ENCODE peak calls at places on chromosomes 6 and 20, in seven cellular contexts. R is EL; G is cardiac muscle cell; F is T-cell; Z is fibroblast of pulmonary artery; J is immature natural killer cell; A is CD4-positive, alpha-beta T cell. B is an unnamed sample.

GRCh38 chr20:38162878-38163875 is 1.9 kb downstream of the TGM2 start:
- DNase-seq in R (no peak), G (no peak), F (no peak), Z (no peak), J (no peak), A (no peak), B (no peak)

GRCh38 chr20:1337441-1337840 is 8.5 kb upstream of the SDCBP2 start:
- DNase-seq in R (no peak), G (no peak), F (no peak), Z (no peak), J (no peak), A (no peak), B (no peak)

GRCh38 chr20:38127920-38128528 is 37.0 kb downstream of the TGM2 start:
- DNase-seq in R (no peak), G (no peak), F (no peak), Z (no peak), J (no peak), A (no peak), B (no peak)

GRCh38 chr6:130033999-130034814 is 15.8 kb downstream of the L3MBTL3 start:
- DNase-seq in R (peak), G (no peak), F (no peak), Z (peak), J (no peak), A (no peak), B (no peak)

GRCh38 chr6:32166411-32167061 is 2.1 kb downstream of the EGFL8 start:
- DNase-seq in R (no peak), G (no peak), F (no peak), Z (no peak), J (no peak), A (no peak), B (no peak)

GRCh38 chr20:47274449-47275108 is 81.9 kb downstream of the ZMYND8 start:
- DNase-seq in R (peak), G (no peak), F (no peak), Z (peak), J (no peak), A (no peak), B (no peak)

GRCh38 chr20:40006168-40006860 is 682.7 kb downstream of the MAFB start:
- DNase-seq in R (no peak), G (no peak), F (no peak), Z (no peak), J (no peak), A (no peak), B (no peak)

GRCh38 chr20:10316582-10316981 is 98.0 kb downstream of the SNAP25 start:
- DNase-seq in R (no peak), G (no peak), F (no peak), Z (no peak), J (peak), A (no peak), B (no peak)

GRCh38 chr6:114740547-114740946 is 397.7 kb upstream of the HS3ST5 start:
- DNase-seq in R (peak), G (no peak), F (no peak), Z (no peak), J (no peak), A (no peak), B (no peak)

GRCh38 chr6:134173007-134173690 is 120.7 kb upstream of the SLC2A12 start:
- DNase-seq in R (no peak), G (no peak), F (no peak), Z (peak), J (no peak), A (no peak), B (no peak)

GRCh38 chr20:40706977-40707582 is 18.0 kb upstream of the MAFB start:
- DNase-seq in R (peak), G (peak), F (no peak), Z (no peak), J (no peak), A (no peak), B (no peak)

GRCh38 chr6:70901324-70901723 is 55.5 kb downstream of the B3GAT2 start:
- DNase-seq in R (no peak), G (no peak), F (no peak), Z (no peak), J (no peak), A (no peak), B (no peak)

GRCh38 chr6:33126101-33126714 is 50.4 kb downstream of the HLA-DPB1 start:
- DNase-seq in R (peak), G (peak), F (peak), Z (peak), J (peak), A (peak), B (peak)

GRCh38 chr6:54998576-54998975 is 152.0 kb downstream of the FAM83B start:
- DNase-seq in R (no peak), G (no peak), F (no peak), Z (no peak), J (no peak), A (no peak), B (no peak)

GRCh38 chr20:9200620-9201019 is 131.7 kb downstream of the PLCB4 start:
- DNase-seq in R (peak), G (no peak), F (no peak), Z (peak), J (no peak), A (no peak), B (no peak)

GRCh38 chr20:49981218-49982071 is 1.3 kb upstream of the SNAI1 start:
- DNase-seq in R (no peak), G (no peak), F (no peak), Z (no peak), J (no peak), A (no peak), B (no peak)

GRCh38 chr20:64194269-64194668 is 30.0 kb downstream of the MYT1 start:
- DNase-seq in R (no peak), G (no peak), F (no peak), Z (no peak), J (no peak), A (no peak), B (no peak)

GRCh38 chr6:9192405-9192909 is 757.1 kb upstream of the SLC35B3 start:
- DNase-seq in R (no peak), G (no peak), F (no peak), Z (no peak), J (no peak), A (no peak), B (no peak)

GRCh38 chr20:9241232-9241692 is 172.4 kb downstream of the PLCB4 start:
- DNase-seq in R (peak), G (no peak), F (no peak), Z (peak), J (no peak), A (no peak), B (no peak)

GRCh38 chr6:29992792-29993191 is 50.5 kb downstream of the HLA-A start:
- DNase-seq in R (peak), G (no peak), F (no peak), Z (no peak), J (no peak), A (no peak), B (no peak)

GRCh38 chr6:83365931-83366330 is 64.9 kb downstream of the ME1 start:
- DNase-seq in R (peak), G (no peak), F (no peak), Z (peak), J (no peak), A (no peak), B (no peak)

GRCh38 chr20:64229537-64230061 is 25.9 kb upstream of the PCMTD2 start:
- DNase-seq in R (no peak), G (no peak), F (no peak), Z (no peak), J (no peak), A (no peak), B (no peak)

GRCh38 chr6:125534430-125535263 is 214.8 kb upstream of the HEY2 start:
- DNase-seq in R (no peak), G (no peak), F (no peak), Z (no peak), J (no peak), A (no peak), B (no peak)

GRCh38 chr20:15594296-15594695 is 979.0 kb downstream of the KIF16B start:
- DNase-seq in R (no peak), G (no peak), F (no peak), Z (no peak), J (no peak), A (no peak), B (no peak)

GRCh38 chr6:87851674-87852260 is 149.7 kb upstream of the AKIRIN2 start:
- DNase-seq in R (no peak), G (no peak), F (no peak), Z (no peak), J (no peak), A (no peak), B (no peak)

GRCh38 chr20:24960302-24960801 is 11.3 kb downstream of the CST7 start:
- DNase-seq in R (no peak), G (no peak), F (no peak), Z (no peak), J (no peak), A (no peak), B (no peak)

GRCh38 chr6:82704048-82704447 is 340.4 kb downstream of the TPBG start:
- DNase-seq in R (no peak), G (no peak), F (no peak), Z (no peak), J (no peak), A (no peak), B (no peak)

GRCh38 chr20:10113746-10114145 is 79.0 kb downstream of the ANKEF1 start:
- DNase-seq in R (peak), G (no peak), F (no peak), Z (no peak), J (no peak), A (no peak), B (no peak)

GRCh38 chr20:63297371-63297781 is 4.4 kb downstream of the COL20A1 start:
- DNase-seq in R (no peak), G (no peak), F (no peak), Z (no peak), J (no peak), A (no peak), B (no peak)

GRCh38 chr6:53837875-53838806 is 43.3 kb downstream of the LRRC1 start:
- DNase-seq in R (no peak), G (no peak), F (no peak), Z (peak), J (no peak), A (no peak), B (no peak)

GRCh38 chr6:133854633-133855598 is 34.0 kb upstream of the TCF21 start:
- DNase-seq in R (no peak), G (peak), F (no peak), Z (no peak), J (no peak), A (no peak), B (no peak)

GRCh38 chr6:154414021-154414813 is 57.6 kb upstream of the IPCEF1 start:
- DNase-seq in R (peak), G (no peak), F (no peak), Z (no peak), J (no peak), A (no peak), B (no peak)

GRCh38 chr6:18388942-18389341 is 1.8 kb downstream of the RNF144B start:
- DNase-seq in R (peak), G (no peak), F (no peak), Z (peak), J (no peak), A (no peak), B (no peak)

GRCh38 chr6:85464260-85464644 is 14.4 kb downstream of the NT5E start:
- DNase-seq in R (peak), G (no peak), F (no peak), Z (peak), J (no peak), A (no peak), B (no peak)

GRCh38 chr20:11195169-11195568 is 521.4 kb upstream of the JAG1 start:
- DNase-seq in R (no peak), G (peak), F (no peak), Z (no peak), J (no peak), A (no peak), B (no peak)

GRCh38 chr6:144156334-144156733 is 6.0 kb downstream of the STX11 start:
- DNase-seq in R (no peak), G (no peak), F (no peak), Z (peak), J (peak), A (no peak), B (no peak)

GRCh38 chr6:4610256-4610655 is 165.9 kb upstream of the CDYL start:
- DNase-seq in R (peak), G (no peak), F (no peak), Z (peak), J (no peak), A (no peak), B (no peak)

GRCh38 chr6:9404351-9405146 is 969.2 kb upstream of the SLC35B3 start:
- DNase-seq in R (no peak), G (no peak), F (no peak), Z (peak), J (no peak), A (no peak), B (no peak)

B was measured in activated T-helper 2 cell treated with anti-CD3 and anti-CD28 coated beads, Interferon-gamma antibody, Interleukin-2, Interleukin-4, amounts not matched to agents 10 μg/mL and 5 μg/mL and 100 μg/mL, durations not matched to agents 14 hours and 24 hours and 36 hours.